ENCODE peak calls at places on chromosome 3, in nine cellular contexts. One of them, this sample, is unnamed.

GRCh38 chr3:161598639-161599038 is 102.0 kb downstream of the OTOL1 start:
- DNase-seq in AG20443: no peak
- DNase-seq in NCI-H460: no peak
- DNase-seq in MCF 10A: no peak
- DNase-seq in stimulated activated CD8-positive, alpha-beta memory T cell treated with anti-CD3 and anti-CD28 coated beads, Interleukin-7, amount 100 ng/mL, for 1 hour: no peak
- DNase-seq in Ammon's horn: no peak
- DNase-seq in AG08395: no peak
- DNase-seq in astrocyte of the spinal cord: no peak
- DNase-seq in activated CD8-positive, alpha-beta T cell treated with anti-CD3 and anti-CD28 coated beads, Interleukin-2, amount 10 ng/mL, durations not matched to agents 7 days and 5 days: no peak
- DNase-seq in this sample: no peak

GRCh38 chr3:46947981-46948791 is 28.4 kb downstream of the CCDC12 start:
- DNase-seq in NCI-H460: no peak
- DNase-seq in MCF 10A: peak; percentile 71
- DNase-seq in activated CD8-positive, alpha-beta T cell treated with anti-CD3 and anti-CD28 coated beads, Interleukin-2, amount 10 ng/mL, durations not matched to agents 7 days and 5 days: peak; percentile 82
- DNase-seq in AG08395: no peak
- DNase-seq in stimulated activated CD8-positive, alpha-beta memory T cell treated with anti-CD3 and anti-CD28 coated beads, Interleukin-7, amount 100 ng/mL, for 1 hour: peak; percentile 45
- DNase-seq in Ammon's horn: no peak
- DNase-seq in AG20443: no peak
- DNase-seq in astrocyte of the spinal cord: no peak
- DNase-seq in this sample: no peak

GRCh38 chr3:49899815-49900214 is 3.9 kb downstream of the MST1R start:
- DNase-seq in stimulated activated CD8-positive, alpha-beta memory T cell treated with anti-CD3 and anti-CD28 coated beads, Interleukin-7, amount 100 ng/mL, for 1 hour: no peak
- DNase-seq in MCF 10A: peak; percentile 54
- DNase-seq in Ammon's horn: peak; percentile 19
- DNase-seq in AG20443: no peak
- DNase-seq in astrocyte of the spinal cord: no peak
- DNase-seq in activated CD8-positive, alpha-beta T cell treated with anti-CD3 and anti-CD28 coated beads, Interleukin-2, amount 10 ng/mL, durations not matched to agents 7 days and 5 days: peak; percentile 35
- DNase-seq in NCI-H460: no peak
- DNase-seq in AG08395: no peak
- DNase-seq in this sample: no peak

GRCh38 chr3:42226470-42227425 is 39.2 kb downstream of the CCK start:
- DNase-seq in Ammon's horn: peak; percentile 64
- DNase-seq in stimulated activated CD8-positive, alpha-beta memory T cell treated with anti-CD3 and anti-CD28 coated beads, Interleukin-7, amount 100 ng/mL, for 1 hour: no peak
- DNase-seq in AG20443: peak; percentile 28
- DNase-seq in AG08395: no peak
- DNase-seq in NCI-H460: no peak
- DNase-seq in MCF 10A: peak; percentile 7
- DNase-seq in astrocyte of the spinal cord: no peak
- DNase-seq in activated CD8-positive, alpha-beta T cell treated with anti-CD3 and anti-CD28 coated beads, Interleukin-2, amount 10 ng/mL, durations not matched to agents 7 days and 5 days: no peak
- DNase-seq in this sample: no peak

GRCh38 chr3:111325160-111325707 is 216.8 kb upstream of the CD96 start:
- DNase-seq in MCF 10A: no peak
- DNase-seq in stimulated activated CD8-positive, alpha-beta memory T cell treated with anti-CD3 and anti-CD28 coated beads, Interleukin-7, amount 100 ng/mL, for 1 hour: no peak
- DNase-seq in astrocyte of the spinal cord: no peak
- DNase-seq in Ammon's horn: no peak
- DNase-seq in activated CD8-positive, alpha-beta T cell treated with anti-CD3 and anti-CD28 coated beads, Interleukin-2, amount 10 ng/mL, durations not matched to agents 7 days and 5 days: no peak
- DNase-seq in AG08395: no peak
- DNase-seq in NCI-H460: no peak
- DNase-seq in AG20443: no peak
- DNase-seq in this sample: no peak

GRCh38 chr3:106827515-106828213 is 549.6 kb upstream of the CCDC54 start:
- DNase-seq in stimulated activated CD8-positive, alpha-beta memory T cell treated with anti-CD3 and anti-CD28 coated beads, Interleukin-7, amount 100 ng/mL, for 1 hour: no peak
- DNase-seq in activated CD8-positive, alpha-beta T cell treated with anti-CD3 and anti-CD28 coated beads, Interleukin-2, amount 10 ng/mL, durations not matched to agents 7 days and 5 days: no peak
- DNase-seq in MCF 10A: no peak
- DNase-seq in astrocyte of the spinal cord: no peak
- DNase-seq in Ammon's horn: no peak
- DNase-seq in NCI-H460: no peak
- DNase-seq in AG08395: peak; percentile 14
- DNase-seq in AG20443: no peak
- DNase-seq in this sample: no peak

GRCh38 chr3:14785207-14786155 is 33.3 kb upstream of the FGD5 start:
- DNase-seq in MCF 10A: no peak
- DNase-seq in astrocyte of the spinal cord: no peak
- DNase-seq in stimulated activated CD8-positive, alpha-beta memory T cell treated with anti-CD3 and anti-CD28 coated beads, Interleukin-7, amount 100 ng/mL, for 1 hour: no peak
- DNase-seq in Ammon's horn: no peak
- DNase-seq in activated CD8-positive, alpha-beta T cell treated with anti-CD3 and anti-CD28 coated beads, Interleukin-2, amount 10 ng/mL, durations not matched to agents 7 days and 5 days: no peak
- DNase-seq in AG20443: no peak
- DNase-seq in AG08395: no peak
- DNase-seq in NCI-H460: no peak
- DNase-seq in this sample: no peak

GRCh38 chr3:165852710-165853109 is 15.5 kb upstream of the BCHE start:
- DNase-seq in AG20443: no peak
- DNase-seq in NCI-H460: no peak
- DNase-seq in activated CD8-positive, alpha-beta T cell treated with anti-CD3 and anti-CD28 coated beads, Interleukin-2, amount 10 ng/mL, durations not matched to agents 7 days and 5 days: no peak
- DNase-seq in Ammon's horn: no peak
- DNase-seq in MCF 10A: no peak
- DNase-seq in astrocyte of the spinal cord: no peak
- DNase-seq in stimulated activated CD8-positive, alpha-beta memory T cell treated with anti-CD3 and anti-CD28 coated beads, Interleukin-7, amount 100 ng/mL, for 1 hour: no peak
- DNase-seq in AG08395: no peak
- DNase-seq in this sample: no peak

GRCh38 chr3:97256060-97256459 is 441.7 kb downstream of the EPHA6 start:
- DNase-seq in stimulated activated CD8-positive, alpha-beta memory T cell treated with anti-CD3 and anti-CD28 coated beads, Interleukin-7, amount 100 ng/mL, for 1 hour: no peak
- DNase-seq in NCI-H460: no peak
- DNase-seq in astrocyte of the spinal cord: no peak
- DNase-seq in Ammon's horn: no peak
- DNase-seq in AG08395: no peak
- DNase-seq in MCF 10A: no peak
- DNase-seq in AG20443: no peak
- DNase-seq in activated CD8-positive, alpha-beta T cell treated with anti-CD3 and anti-CD28 coated beads, Interleukin-2, amount 10 ng/mL, durations not matched to agents 7 days and 5 days: no peak
- DNase-seq in this sample: no peak

GRCh38 chr3:186268616-186269448 is 93.2 kb downstream of the DGKG start:
- DNase-seq in astrocyte of the spinal cord: no peak
- DNase-seq in AG08395: no peak
- DNase-seq in NCI-H460: no peak
- DNase-seq in stimulated activated CD8-positive, alpha-beta memory T cell treated with anti-CD3 and anti-CD28 coated beads, Interleukin-7, amount 100 ng/mL, for 1 hour: no peak
- DNase-seq in AG20443: peak; percentile 39
- DNase-seq in MCF 10A: peak; percentile 11
- DNase-seq in Ammon's horn: peak; percentile 56
- DNase-seq in activated CD8-positive, alpha-beta T cell treated with anti-CD3 and anti-CD28 coated beads, Interleukin-2, amount 10 ng/mL, durations not matched to agents 7 days and 5 days: no peak
- DNase-seq in this sample: no peak

GRCh38 chr3:138919304-138919703 is 27.6 kb downstream of the FOXL2 start:
- DNase-seq in AG08395: no peak
- DNase-seq in MCF 10A: no peak
- DNase-seq in NCI-H460: no peak
- DNase-seq in AG20443: no peak
- DNase-seq in astrocyte of the spinal cord: no peak
- DNase-seq in stimulated activated CD8-positive, alpha-beta memory T cell treated with anti-CD3 and anti-CD28 coated beads, Interleukin-7, amount 100 ng/mL, for 1 hour: no peak
- DNase-seq in Ammon's horn: no peak
- DNase-seq in activated CD8-positive, alpha-beta T cell treated with anti-CD3 and anti-CD28 coated beads, Interleukin-2, amount 10 ng/mL, durations not matched to agents 7 days and 5 days: no peak
- DNase-seq in this sample: no peak

GRCh38 chr3:23479026-23479425 is 275.9 kb downstream of the UBE2E2 start:
- DNase-seq in AG08395: no peak
- DNase-seq in AG20443: no peak
- DNase-seq in activated CD8-positive, alpha-beta T cell treated with anti-CD3 and anti-CD28 coated beads, Interleukin-2, amount 10 ng/mL, durations not matched to agents 7 days and 5 days: no peak
- DNase-seq in NCI-H460: no peak
- DNase-seq in MCF 10A: no peak
- DNase-seq in Ammon's horn: no peak
- DNase-seq in stimulated activated CD8-positive, alpha-beta memory T cell treated with anti-CD3 and anti-CD28 coated beads, Interleukin-7, amount 100 ng/mL, for 1 hour: no peak
- DNase-seq in astrocyte of the spinal cord: no peak
- DNase-seq in this sample: no peak

GRCh38 chr3:8868996-8869395 is 94.3 kb downstream of the RAD18 start:
- DNase-seq in astrocyte of the spinal cord: no peak
- DNase-seq in Ammon's horn: no peak
- DNase-seq in NCI-H460: no peak
- DNase-seq in stimulated activated CD8-positive, alpha-beta memory T cell treated with anti-CD3 and anti-CD28 coated beads, Interleukin-7, amount 100 ng/mL, for 1 hour: no peak
- DNase-seq in AG20443: no peak
- DNase-seq in MCF 10A: no peak
- DNase-seq in AG08395: no peak
- DNase-seq in activated CD8-positive, alpha-beta T cell treated with anti-CD3 and anti-CD28 coated beads, Interleukin-2, amount 10 ng/mL, durations not matched to agents 7 days and 5 days: no peak
- DNase-seq in this sample: no peak

GRCh38 chr3:32238027-32238815 is at the start of gene CMTM8:
- DNase-seq in AG20443: peak; percentile 40
- DNase-seq in astrocyte of the spinal cord: peak; percentile 37
- DNase-seq in AG08395: no peak
- DNase-seq in stimulated activated CD8-positive, alpha-beta memory T cell treated with anti-CD3 and anti-CD28 coated beads, Interleukin-7, amount 100 ng/mL, for 1 hour: peak; percentile 27
- DNase-seq in activated CD8-positive, alpha-beta T cell treated with anti-CD3 and anti-CD28 coated beads, Interleukin-2, amount 10 ng/mL, durations not matched to agents 7 days and 5 days: peak; percentile 64
- DNase-seq in Ammon's horn: no peak
- DNase-seq in NCI-H460: peak; percentile 27
- DNase-seq in MCF 10A: peak; percentile 61
- DNase-seq in this sample: no peak

GRCh38 chr3:20141306-20141705 is 44.7 kb downstream of the SGO1 start:
- DNase-seq in NCI-H460: no peak
- DNase-seq in AG20443: peak; percentile 9
- DNase-seq in activated CD8-positive, alpha-beta T cell treated with anti-CD3 and anti-CD28 coated beads, Interleukin-2, amount 10 ng/mL, durations not matched to agents 7 days and 5 days: no peak
- DNase-seq in MCF 10A: no peak
- DNase-seq in AG08395: no peak
- DNase-seq in stimulated activated CD8-positive, alpha-beta memory T cell treated with anti-CD3 and anti-CD28 coated beads, Interleukin-7, amount 100 ng/mL, for 1 hour: no peak
- DNase-seq in astrocyte of the spinal cord: no peak
- DNase-seq in Ammon's horn: peak; percentile 12
- DNase-seq in this sample: no peak

GRCh38 chr3:75321060-75321459 is 343.1 kb upstream of the FRG2C start:
- DNase-seq in Ammon's horn: no peak
- DNase-seq in stimulated activated CD8-positive, alpha-beta memory T cell treated with anti-CD3 and anti-CD28 coated beads, Interleukin-7, amount 100 ng/mL, for 1 hour: no peak
- DNase-seq in astrocyte of the spinal cord: no peak
- DNase-seq in AG08395: no peak
- DNase-seq in activated CD8-positive, alpha-beta T cell treated with anti-CD3 and anti-CD28 coated beads, Interleukin-2, amount 10 ng/mL, durations not matched to agents 7 days and 5 days: no peak
- DNase-seq in MCF 10A: no peak
- DNase-seq in AG20443: no peak
- DNase-seq in NCI-H460: no peak
- DNase-seq in this sample: no peak

GRCh38 chr3:129028866-129029265 is 27.8 kb downstream of the EFCC1 start:
- DNase-seq in activated CD8-positive, alpha-beta T cell treated with anti-CD3 and anti-CD28 coated beads, Interleukin-2, amount 10 ng/mL, durations not matched to agents 7 days and 5 days: no peak
- DNase-seq in AG08395: no peak
- DNase-seq in astrocyte of the spinal cord: no peak
- DNase-seq in AG20443: no peak
- DNase-seq in MCF 10A: no peak
- DNase-seq in NCI-H460: no peak
- DNase-seq in stimulated activated CD8-positive, alpha-beta memory T cell treated with anti-CD3 and anti-CD28 coated beads, Interleukin-7, amount 100 ng/mL, for 1 hour: no peak
- DNase-seq in Ammon's horn: no peak
- DNase-seq in this sample: no peak

GRCh38 chr3:188165596-188165995 is 11.6 kb downstream of the LPP start:
- DNase-seq in activated CD8-positive, alpha-beta T cell treated with anti-CD3 and anti-CD28 coated beads, Interleukin-2, amount 10 ng/mL, durations not matched to agents 7 days and 5 days: no peak
- DNase-seq in MCF 10A: no peak
- DNase-seq in AG20443: no peak
- DNase-seq in AG08395: no peak
- DNase-seq in astrocyte of the spinal cord: no peak
- DNase-seq in NCI-H460: no peak
- DNase-seq in Ammon's horn: no peak
- DNase-seq in stimulated activated CD8-positive, alpha-beta memory T cell treated with anti-CD3 and anti-CD28 coated beads, Interleukin-7, amount 100 ng/mL, for 1 hour: no peak
- DNase-seq in this sample: no peak

GRCh38 chr3:131977363-131977762 is 57.5 kb downstream of the CPNE4 start:
- DNase-seq in NCI-H460: no peak
- DNase-seq in stimulated activated CD8-positive, alpha-beta memory T cell treated with anti-CD3 and anti-CD28 coated beads, Interleukin-7, amount 100 ng/mL, for 1 hour: no peak
- DNase-seq in AG20443: no peak
- DNase-seq in MCF 10A: no peak
- DNase-seq in Ammon's horn: no peak
- DNase-seq in AG08395: no peak
- DNase-seq in activated CD8-positive, alpha-beta T cell treated with anti-CD3 and anti-CD28 coated beads, Interleukin-2, amount 10 ng/mL, durations not matched to agents 7 days and 5 days: no peak
- DNase-seq in astrocyte of the spinal cord: no peak
- DNase-seq in this sample: no peak

GRCh38 chr3:55624238-55624637 is 137.1 kb upstream of the WNT5A start:
- DNase-seq in AG20443: peak; percentile 33
- DNase-seq in AG08395: peak; percentile 50
- DNase-seq in astrocyte of the spinal cord: peak; percentile 36
- DNase-seq in Ammon's horn: peak; percentile 80
- DNase-seq in MCF 10A: peak; percentile 69
- DNase-seq in NCI-H460: no peak
- DNase-seq in activated CD8-positive, alpha-beta T cell treated with anti-CD3 and anti-CD28 coated beads, Interleukin-2, amount 10 ng/mL, durations not matched to agents 7 days and 5 days: no peak
- DNase-seq in stimulated activated CD8-positive, alpha-beta memory T cell treated with anti-CD3 and anti-CD28 coated beads, Interleukin-7, amount 100 ng/mL, for 1 hour: no peak
- DNase-seq in this sample: no peak

GRCh38 chr3:4856564-4856963 is 122.7 kb upstream of the BHLHE40 start:
- DNase-seq in MCF 10A: no peak
- DNase-seq in stimulated activated CD8-positive, alpha-beta memory T cell treated with anti-CD3 and anti-CD28 coated beads, Interleukin-7, amount 100 ng/mL, for 1 hour: no peak
- DNase-seq in astrocyte of the spinal cord: no peak
- DNase-seq in NCI-H460: no peak
- DNase-seq in activated CD8-positive, alpha-beta T cell treated with anti-CD3 and anti-CD28 coated beads, Interleukin-2, amount 10 ng/mL, durations not matched to agents 7 days and 5 days: no peak
- DNase-seq in Ammon's horn: no peak
- DNase-seq in AG20443: no peak
- DNase-seq in AG08395: no peak
- DNase-seq in this sample: no peak

GRCh38 chr3:154795582-154795981 is 284.5 kb upstream of the MME start:
- DNase-seq in NCI-H460: no peak
- DNase-seq in AG20443: peak; percentile 82
- DNase-seq in AG08395: peak; percentile 90
- DNase-seq in activated CD8-positive, alpha-beta T cell treated with anti-CD3 and anti-CD28 coated beads, Interleukin-2, amount 10 ng/mL, durations not matched to agents 7 days and 5 days: no peak
- DNase-seq in stimulated activated CD8-positive, alpha-beta memory T cell treated with anti-CD3 and anti-CD28 coated beads, Interleukin-7, amount 100 ng/mL, for 1 hour: no peak
- DNase-seq in MCF 10A: peak; percentile 69
- DNase-seq in astrocyte of the spinal cord: peak; percentile 91
- DNase-seq in Ammon's horn: peak; percentile 38
- DNase-seq in this sample: no peak

GRCh38 chr3:38127611-38128302 is 9.2 kb downstream of the ACAA1 start:
- DNase-seq in Ammon's horn: no peak
- DNase-seq in stimulated activated CD8-positive, alpha-beta memory T cell treated with anti-CD3 and anti-CD28 coated beads, Interleukin-7, amount 100 ng/mL, for 1 hour: no peak
- DNase-seq in activated CD8-positive, alpha-beta T cell treated with anti-CD3 and anti-CD28 coated beads, Interleukin-2, amount 10 ng/mL, durations not matched to agents 7 days and 5 days: no peak
- DNase-seq in AG20443: no peak
- DNase-seq in astrocyte of the spinal cord: no peak
- DNase-seq in AG08395: no peak
- DNase-seq in NCI-H460: no peak
- DNase-seq in MCF 10A: no peak
- DNase-seq in this sample: no peak

GRCh38 chr3:49924683-49925082 is 4.9 kb downstream of the MON1A start:
- DNase-seq in Ammon's horn: no peak
- DNase-seq in stimulated activated CD8-positive, alpha-beta memory T cell treated with anti-CD3 and anti-CD28 coated beads, Interleukin-7, amount 100 ng/mL, for 1 hour: no peak
- DNase-seq in astrocyte of the spinal cord: peak; percentile 81
- DNase-seq in AG20443: peak; percentile 53
- DNase-seq in MCF 10A: peak; percentile 81
- DNase-seq in NCI-H460: no peak
- DNase-seq in AG08395: peak; percentile 32
- DNase-seq in activated CD8-positive, alpha-beta T cell treated with anti-CD3 and anti-CD28 coated beads, Interleukin-2, amount 10 ng/mL, durations not matched to agents 7 days and 5 days: no peak
- DNase-seq in this sample: no peak

GRCh38 chr3:90010341-90010740 is 902.9 kb downstream of the EPHA3 start:
- DNase-seq in AG20443: no peak
- DNase-seq in stimulated activated CD8-positive, alpha-beta memory T cell treated with anti-CD3 and anti-CD28 coated beads, Interleukin-7, amount 100 ng/mL, for 1 hour: no peak
- DNase-seq in astrocyte of the spinal cord: peak; percentile 70
- DNase-seq in activated CD8-positive, alpha-beta T cell treated with anti-CD3 and anti-CD28 coated beads, Interleukin-2, amount 10 ng/mL, durations not matched to agents 7 days and 5 days: no peak
- DNase-seq in AG08395: no peak
- DNase-seq in NCI-H460: no peak
- DNase-seq in MCF 10A: peak; percentile 33
- DNase-seq in Ammon's horn: no peak
- DNase-seq in this sample: no peak

GRCh38 chr3:101074518-101074917 is 81.3 kb upstream of the ABI3BP start:
- DNase-seq in astrocyte of the spinal cord: peak; percentile 1
- DNase-seq in activated CD8-positive, alpha-beta T cell treated with anti-CD3 and anti-CD28 coated beads, Interleukin-2, amount 10 ng/mL, durations not matched to agents 7 days and 5 days: no peak
- DNase-seq in AG08395: no peak
- DNase-seq in Ammon's horn: no peak
- DNase-seq in stimulated activated CD8-positive, alpha-beta memory T cell treated with anti-CD3 and anti-CD28 coated beads, Interleukin-7, amount 100 ng/mL, for 1 hour: no peak
- DNase-seq in AG20443: no peak
- DNase-seq in MCF 10A: no peak
- DNase-seq in NCI-H460: no peak
- DNase-seq in this sample: no peak

GRCh38 chr3:130905551-130905950 is 11.7 kb downstream of the ATP2C1 start:
- DNase-seq in astrocyte of the spinal cord: peak; percentile 22
- DNase-seq in MCF 10A: peak; percentile 25
- DNase-seq in AG08395: peak; percentile 20
- DNase-seq in activated CD8-positive, alpha-beta T cell treated with anti-CD3 and anti-CD28 coated beads, Interleukin-2, amount 10 ng/mL, durations not matched to agents 7 days and 5 days: no peak
- DNase-seq in Ammon's horn: no peak
- DNase-seq in stimulated activated CD8-positive, alpha-beta memory T cell treated with anti-CD3 and anti-CD28 coated beads, Interleukin-7, amount 100 ng/mL, for 1 hour: no peak
- DNase-seq in AG20443: peak; percentile 16
- DNase-seq in NCI-H460: no peak
- DNase-seq in this sample: no peak